ENCODE peak calls at places on chromosome 11, in nine cellular contexts. H, V, A, E, W, T, L, Q and O are unnamed samples.

GRCh38 chr11:94544832-94545640 is 1.3 kb downstream of the FUT4 start:
- DNase-seq in H (no peak), V (peak), A (peak), E (no peak), W (no peak), T (peak), L (no peak), Q (no peak), O (peak)

GRCh38 chr11:130499828-130500227 is 51.4 kb downstream of the ADAMTS15 start:
- DNase-seq in H (peak), V (no peak), A (no peak), E (no peak), W (no peak), T (no peak), L (no peak), Q (no peak), O (no peak)

GRCh38 chr11:7894251-7894650 is 36.8 kb downstream of the OR10A6 start:
- DNase-seq in H (no peak), V (no peak), A (peak), E (no peak), W (no peak), T (peak), L (no peak), Q (no peak), O (no peak)

GRCh38 chr11:76436020-76436419 is 8.8 kb upstream of the EMSY start:
- DNase-seq in H (peak), V (no peak), A (no peak), E (no peak), W (no peak), T (no peak), L (no peak), Q (no peak), O (no peak)

GRCh38 chr11:77106321-77106720 is 3.7 kb downstream of the OMP start:
- DNase-seq in H (no peak), V (peak), A (peak), E (no peak), W (no peak), T (peak), L (peak), Q (no peak), O (no peak)

GRCh38 chr11:70064011-70064725 is 13.9 kb upstream of the ANO1 start:
- DNase-seq in H (no peak), V (no peak), A (no peak), E (no peak), W (no peak), T (no peak), L (no peak), Q (no peak), O (no peak)

GRCh38 chr11:34405079-34405858 is 33.5 kb upstream of the CAT start:
- DNase-seq in H (no peak), V (peak), A (no peak), E (no peak), W (no peak), T (no peak), L (no peak), Q (no peak), O (no peak)

GRCh38 chr11:65456418-65456817 is 33.8 kb downstream of the NEAT1 start:
- DNase-seq in H (no peak), V (no peak), A (no peak), E (no peak), W (no peak), T (no peak), L (no peak), Q (no peak), O (no peak)

GRCh38 chr11:35524780-35525179 is 636 bp downstream of the PAMR1 start:
- DNase-seq in H (peak), V (no peak), A (no peak), E (no peak), W (no peak), T (no peak), L (no peak), Q (no peak), O (no peak)

GRCh38 chr11:126139541-126140091 is 71.8 kb downstream of the RPUSD4 start:
- DNase-seq in H (peak), V (no peak), A (no peak), E (no peak), W (no peak), T (peak), L (no peak), Q (no peak), O (peak)

GRCh38 chr11:116100016-116100415 is 595.8 kb upstream of the CADM1 start:
- DNase-seq in H (no peak), V (no peak), A (no peak), E (no peak), W (no peak), T (no peak), L (no peak), Q (no peak), O (no peak)

GRCh38 chr11:45593992-45594391 is 71.4 kb downstream of the CHST1 start:
- DNase-seq in H (no peak), V (no peak), A (no peak), E (peak), W (no peak), T (no peak), L (peak), Q (no peak), O (peak)

GRCh38 chr11:119615003-119615878 is 113.8 kb downstream of the NECTIN1 start:
- DNase-seq in H (peak), V (no peak), A (no peak), E (peak), W (no peak), T (peak), L (peak), Q (no peak), O (no peak)

GRCh38 chr11:44861829-44862545 is 88.7 kb downstream of the TP53I11 start:
- DNase-seq in H (peak), V (peak), A (no peak), E (peak), W (peak), T (peak), L (peak), Q (peak), O (peak)

GRCh38 chr11:5749836-5750235 is 4.2 kb upstream of the OR52N4 start:
- DNase-seq in H (no peak), V (no peak), A (no peak), E (no peak), W (no peak), T (no peak), L (no peak), Q (no peak), O (no peak)

GRCh38 chr11:67271548-67272284 is 5.4 kb downstream of the GRK2 start:
- DNase-seq in H (no peak), V (peak), A (peak), E (no peak), W (no peak), T (no peak), L (no peak), Q (peak), O (peak)

GRCh38 chr11:3984896-3985295 is 109.7 kb upstream of the RRM1 start:
- DNase-seq in H (peak), V (no peak), A (no peak), E (no peak), W (no peak), T (no peak), L (no peak), Q (no peak), O (no peak)

GRCh38 chr11:34416746-34417145 is 22.0 kb upstream of the CAT start:
- DNase-seq in H (no peak), V (no peak), A (no peak), E (no peak), W (no peak), T (no peak), L (no peak), Q (no peak), O (no peak)

GRCh38 chr11:34235591-34236071 is 122.2 kb downstream of the ABTB2 start:
- DNase-seq in H (no peak), V (no peak), A (no peak), E (no peak), W (no peak), T (no peak), L (no peak), Q (no peak), O (no peak)

GRCh38 chr11:56950510-56950909 is 38.2 kb upstream of the OR5AK2 start:
- DNase-seq in H (no peak), V (no peak), A (no peak), E (no peak), W (no peak), T (no peak), L (no peak), Q (no peak), O (no peak)

GRCh38 chr11:60935676-60936442 is 11.6 kb downstream of the TMEM132A start:
- DNase-seq in H (no peak), V (no peak), A (no peak), E (no peak), W (no peak), T (no peak), L (no peak), Q (no peak), O (no peak)

GRCh38 chr11:68142028-68142412 is 20.8 kb upstream of the CHKA start:
- DNase-seq in H (no peak), V (peak), A (peak), E (no peak), W (no peak), T (peak), L (no peak), Q (no peak), O (no peak)

DNA sequence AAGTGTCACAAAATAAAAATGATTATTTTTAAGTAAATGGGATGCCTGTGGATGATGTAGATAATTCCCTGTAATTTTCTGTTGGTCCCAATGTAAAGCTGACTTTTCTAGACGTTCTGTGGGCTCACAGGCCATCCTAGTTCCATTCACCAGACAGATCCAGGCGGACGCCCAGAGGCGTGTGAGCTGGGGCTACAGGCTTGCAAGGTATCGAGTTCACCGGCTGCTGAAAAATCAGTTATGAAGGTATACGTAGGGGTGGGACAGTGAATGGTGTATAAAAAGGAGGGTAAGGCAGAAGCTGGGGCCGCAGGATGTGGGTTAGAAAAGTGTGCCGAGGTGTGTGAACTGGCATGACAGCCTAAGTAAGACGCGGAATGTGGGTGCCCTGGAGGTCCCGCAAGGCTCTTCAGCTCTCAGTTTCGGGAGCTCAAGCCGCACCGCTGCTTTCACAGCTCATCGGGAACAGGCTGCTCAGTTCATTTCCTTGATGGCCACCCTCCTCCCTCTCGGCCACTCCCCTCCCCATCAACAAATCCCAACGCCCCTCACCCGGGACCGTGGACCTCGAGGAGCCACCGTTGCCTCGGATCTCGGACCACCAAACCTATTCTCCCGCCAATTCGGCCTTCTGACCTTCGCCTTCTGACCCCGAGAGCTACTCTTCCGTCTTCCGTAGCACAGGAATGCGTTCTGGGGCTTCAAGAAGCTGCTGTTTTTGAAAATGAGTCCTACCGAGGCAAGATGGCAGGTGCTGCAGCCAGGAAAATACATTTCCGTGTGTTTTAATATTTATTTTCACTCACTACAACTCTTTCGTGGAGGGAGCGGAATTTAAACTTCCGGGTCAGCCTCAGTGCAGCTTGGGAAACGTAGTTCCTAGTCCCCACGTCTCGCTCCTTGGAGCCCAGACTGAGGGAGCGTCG is at the start of gene XNDC1N:
- DNase-seq in H (peak), V (peak), A (peak), E (peak), W (peak), T (peak), L (peak), Q (peak), O (peak)
- TF ChIP-seq POLR2A in H (no peak), V (no peak), A (no peak), E (no peak), W (peak), T (no peak), L (peak), Q (no peak), O (no peak)

GRCh38 chr11:108648528-108648885 is 16.4 kb upstream of the DDX10 start:
- DNase-seq in H (no peak), V (no peak), A (no peak), E (no peak), W (no peak), T (no peak), L (no peak), Q (no peak), O (no peak)

GRCh38 chr11:108643974-108644373 is 20.9 kb upstream of the DDX10 start:
- DNase-seq in H (no peak), V (no peak), A (no peak), E (no peak), W (no peak), T (no peak), L (no peak), Q (no peak), O (no peak)

GRCh38 chr11:108647387-108647700 is 17.5 kb upstream of the DDX10 start:
- DNase-seq in H (no peak), V (no peak), A (no peak), E (no peak), W (no peak), T (no peak), L (no peak), Q (no peak), O (no peak)

GRCh38 chr11:108647701-108648527 is 17.0 kb upstream of the DDX10 start:
- DNase-seq in H (peak), V (peak), A (peak), E (peak), W (no peak), T (peak), L (no peak), Q (peak), O (no peak)

GRCh38 chr11:108645956-108646355 is 18.9 kb upstream of the DDX10 start:
- DNase-seq in H (no peak), V (no peak), A (no peak), E (no peak), W (no peak), T (no peak), L (no peak), Q (no peak), O (no peak)
- TF ChIP-seq POLR2A in H (no peak), V (no peak), A (no peak), E (no peak), W (no peak), T (no peak), L (no peak), Q (no peak), O (no peak)

GRCh38 chr11:63681208-63682044 is at the start of gene RTN3:
- DNase-seq in H (peak), V (peak), A (peak), E (peak), W (peak), T (peak), L (peak), Q (peak), O (peak)
- TF ChIP-seq POLR2A in H (peak), V (peak), A (peak), E (peak), W (peak), T (peak), L (peak), Q (peak), O (peak)

DNA sequence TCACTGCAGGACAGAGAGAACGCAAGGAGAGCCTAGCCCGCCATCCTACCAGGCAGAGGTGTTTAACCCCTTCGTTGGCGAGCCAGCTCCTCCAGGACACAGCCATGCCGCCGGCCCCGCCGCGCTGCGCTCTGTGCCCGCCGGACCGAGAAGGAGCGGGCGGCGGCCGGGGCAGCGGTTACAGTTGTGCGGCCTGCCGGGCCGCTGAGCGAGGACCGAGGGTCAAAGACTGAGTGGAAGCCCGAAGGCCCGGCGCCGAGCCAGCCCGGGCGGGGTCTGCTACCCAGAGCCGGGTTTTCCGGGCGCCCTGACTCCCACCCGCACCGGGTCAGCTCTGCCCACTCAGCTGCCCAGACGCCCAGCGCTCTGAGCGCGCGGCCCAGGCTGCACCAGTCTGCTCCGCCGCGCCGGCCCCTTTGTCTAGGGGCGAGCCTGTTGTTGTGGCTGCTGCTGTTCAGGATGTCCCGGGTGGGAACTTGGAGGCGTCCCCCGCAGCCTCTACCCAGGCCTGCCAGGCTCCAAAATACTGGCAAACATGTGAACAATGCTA is at the start of gene NOX4:
- DNase-seq in H (peak), V (peak), A (peak), E (no peak), W (no peak), T (peak), L (no peak), Q (peak), O (peak)
- TF ChIP-seq POLR2A in H (peak), V (no peak), A (no peak), E (no peak), W (no peak), T (no peak), L (no peak), Q (no peak), O (no peak)

GRCh38 chr11:62791501-62792192 is at the start of gene TMEM223:
- DNase-seq in H (peak), V (peak), A (peak), E (peak), W (peak), T (peak), L (peak), Q (peak), O (peak)
- TF ChIP-seq POLR2A in H (peak), V (peak), A (peak), E (peak), W (peak), T (peak), L (peak), Q (peak), O (peak)

GRCh38 chr11:14502039-14502438 is 2.4 kb upstream of the COPB1 start:
- DNase-seq in H (no peak), V (no peak), A (no peak), E (no peak), W (no peak), T (no peak), L (no peak), Q (no peak), O (no peak)

GRCh38 chr11:14503023-14503422 is 3.4 kb upstream of the COPB1 start:
- DNase-seq in H (peak), V (no peak), A (no peak), E (no peak), W (no peak), T (no peak), L (no peak), Q (no peak), O (no peak)

GRCh38 chr11:14499178-14499559 is 442 bp downstream of the COPB1 start:
- DNase-seq in H (peak), V (peak), A (peak), E (no peak), W (no peak), T (peak), L (no peak), Q (peak), O (peak)

GRCh38 chr11:14500181-14500651 is 605 bp upstream of the COPB1 start:
- DNase-seq in H (peak), V (peak), A (peak), E (no peak), W (peak), T (peak), L (peak), Q (peak), O (no peak)

GRCh38 chr11:14499560-14500180 is at the start of gene COPB1:
- DNase-seq in H (peak), V (peak), A (peak), E (peak), W (peak), T (peak), L (peak), Q (peak), O (peak)
- TF ChIP-seq POLR2A in H (peak), V (peak), A (peak), E (peak), W (peak), T (peak), L (peak), Q (peak), O (peak)